ENCODE peak calls at places on chromosomes 3 and 15, in ten cellular contexts. One of them, this sample, is unnamed.

GRCh38 chr15:97783240-97783639 is 177.3 kb upstream of the ARRDC4 start:
- DNase-seq in uterus: no peak
- DNase-seq in lung: no peak
- DNase-seq in GM23338: no peak
- DNase-seq in IMR-90: no peak
- DNase-seq in heart left ventricle: no peak
- DNase-seq in A549: no peak
- DNase-seq in AG04450: no peak
- DNase-seq in colonic mucosa: no peak
- DNase-seq in CD4-positive, alpha-beta T cell: no peak
- DNase-seq in this sample: peak; percentile 13

GRCh38 chr3:155712008-155712407 is 32.9 kb downstream of the PLCH1 start:
- DNase-seq in uterus: no peak
- DNase-seq in lung: no peak
- DNase-seq in GM23338: no peak
- DNase-seq in IMR-90: no peak
- DNase-seq in heart left ventricle: no peak
- DNase-seq in A549: no peak
- DNase-seq in AG04450: no peak
- DNase-seq in colonic mucosa: no peak
- DNase-seq in CD4-positive, alpha-beta T cell: no peak
- DNase-seq in this sample: no peak

GRCh38 chr15:31439328-31439727 is 112.7 kb downstream of the KLF13 start:
- DNase-seq in uterus: no peak
- DNase-seq in lung: no peak
- DNase-seq in GM23338: peak; percentile 66
- DNase-seq in IMR-90: no peak
- DNase-seq in heart left ventricle: no peak
- DNase-seq in A549: peak; percentile 80
- DNase-seq in AG04450: no peak
- DNase-seq in colonic mucosa: peak; percentile 73
- DNase-seq in CD4-positive, alpha-beta T cell: no peak
- DNase-seq in this sample: peak; percentile 30

GRCh38 chr15:94231728-94232086 is 346 bp downstream of the MCTP2 start:
- DNase-seq in uterus: no peak
- DNase-seq in lung: no peak
- DNase-seq in GM23338: peak; percentile 71
- DNase-seq in IMR-90: no peak
- DNase-seq in heart left ventricle: no peak
- DNase-seq in A549: no peak
- DNase-seq in AG04450: no peak
- DNase-seq in colonic mucosa: peak; percentile 55
- DNase-seq in CD4-positive, alpha-beta T cell: no peak
- DNase-seq in this sample: peak; percentile 42

GRCh38 chr15:72998681-72999466 is 53.4 kb upstream of the NEO1 start:
- DNase-seq in uterus: no peak
- DNase-seq in lung: no peak
- DNase-seq in GM23338: no peak
- DNase-seq in IMR-90: no peak
- DNase-seq in heart left ventricle: no peak
- DNase-seq in A549: no peak
- DNase-seq in AG04450: no peak
- DNase-seq in colonic mucosa: peak; percentile 74
- DNase-seq in CD4-positive, alpha-beta T cell: no peak
- DNase-seq in this sample: no peak

GRCh38 chr3:72310028-72310987 is 525.4 kb upstream of the PROK2 start:
- DNase-seq in uterus: no peak
- DNase-seq in lung: no peak
- DNase-seq in GM23338: no peak
- DNase-seq in IMR-90: peak; percentile 85
- DNase-seq in heart left ventricle: peak; percentile 52
- DNase-seq in A549: no peak
- DNase-seq in AG04450: peak; percentile 39
- DNase-seq in colonic mucosa: peak; percentile 60
- DNase-seq in CD4-positive, alpha-beta T cell: no peak
- DNase-seq in this sample: no peak

GRCh38 chr3:28207000-28207733 is 34.3 kb upstream of the CMC1 start:
- DNase-seq in uterus: no peak
- DNase-seq in lung: no peak
- DNase-seq in GM23338: no peak
- DNase-seq in IMR-90: no peak
- DNase-seq in heart left ventricle: no peak
- DNase-seq in A549: no peak
- DNase-seq in AG04450: no peak
- DNase-seq in colonic mucosa: no peak
- DNase-seq in CD4-positive, alpha-beta T cell: no peak
- DNase-seq in this sample: no peak

GRCh38 chr3:27354588-27355203 is 14.5 kb downstream of the NEK10 start:
- DNase-seq in uterus: no peak
- DNase-seq in lung: no peak
- DNase-seq in GM23338: peak; percentile 32
- DNase-seq in IMR-90: no peak
- DNase-seq in heart left ventricle: no peak
- DNase-seq in A549: no peak
- DNase-seq in AG04450: no peak
- DNase-seq in colonic mucosa: no peak
- DNase-seq in CD4-positive, alpha-beta T cell: no peak
- DNase-seq in this sample: no peak

GRCh38 chr3:19543212-19543841 is 390.7 kb downstream of the EFHB start:
- DNase-seq in uterus: no peak
- DNase-seq in lung: no peak
- DNase-seq in GM23338: peak; percentile 76
- DNase-seq in IMR-90: no peak
- DNase-seq in heart left ventricle: no peak
- DNase-seq in A549: no peak
- DNase-seq in AG04450: no peak
- DNase-seq in colonic mucosa: no peak
- DNase-seq in CD4-positive, alpha-beta T cell: no peak
- DNase-seq in this sample: no peak

GRCh38 chr15:74384566-74385441 is 17.4 kb upstream of the CYP11A1 start:
- DNase-seq in uterus: no peak
- DNase-seq in lung: peak; percentile 49
- DNase-seq in GM23338: no peak
- DNase-seq in IMR-90: no peak
- DNase-seq in heart left ventricle: no peak
- DNase-seq in A549: no peak
- DNase-seq in AG04450: no peak
- DNase-seq in colonic mucosa: no peak
- DNase-seq in CD4-positive, alpha-beta T cell: no peak
- DNase-seq in this sample: peak; percentile 84

GRCh38 chr15:43514241-43515057 is 3.0 kb upstream of the MAP1A start:
- DNase-seq in uterus: no peak
- DNase-seq in lung: no peak
- DNase-seq in GM23338: peak; percentile 87
- DNase-seq in IMR-90: peak; percentile 49
- DNase-seq in heart left ventricle: peak; percentile 77
- DNase-seq in A549: no peak
- DNase-seq in AG04450: no peak
- DNase-seq in colonic mucosa: peak; percentile 27
- DNase-seq in CD4-positive, alpha-beta T cell: no peak
- DNase-seq in this sample: no peak

GRCh38 chr3:189771842-189772494 is 140.8 kb downstream of the TP63 start:
- DNase-seq in uterus: no peak
- DNase-seq in lung: no peak
- DNase-seq in GM23338: no peak
- DNase-seq in IMR-90: no peak
- DNase-seq in heart left ventricle: no peak
- DNase-seq in A549: no peak
- DNase-seq in AG04450: no peak
- DNase-seq in colonic mucosa: no peak
- DNase-seq in CD4-positive, alpha-beta T cell: no peak
- DNase-seq in this sample: no peak

GRCh38 chr3:59998040-59998439 is 948.2 kb upstream of the CFAP20DC start:
- DNase-seq in uterus: no peak
- DNase-seq in lung: no peak
- DNase-seq in GM23338: peak; percentile 25
- DNase-seq in IMR-90: no peak
- DNase-seq in heart left ventricle: no peak
- DNase-seq in A549: no peak
- DNase-seq in AG04450: no peak
- DNase-seq in colonic mucosa: no peak
- DNase-seq in CD4-positive, alpha-beta T cell: no peak
- DNase-seq in this sample: no peak

GRCh38 chr3:71069797-71070196 is 513.7 kb downstream of the FOXP1 start:
- DNase-seq in uterus: peak; percentile 53
- DNase-seq in lung: peak; percentile 74
- DNase-seq in GM23338: peak; percentile 72
- DNase-seq in IMR-90: no peak
- DNase-seq in heart left ventricle: peak; percentile 70
- DNase-seq in A549: peak; percentile 57
- DNase-seq in AG04450: no peak
- DNase-seq in colonic mucosa: peak; percentile 85
- DNase-seq in CD4-positive, alpha-beta T cell: peak; percentile 56
- DNase-seq in this sample: peak; percentile 87

GRCh38 chr15:75227663-75228280 is 26.1 kb downstream of the C15orf39 start:
- DNase-seq in uterus: no peak
- DNase-seq in lung: no peak
- DNase-seq in GM23338: no peak
- DNase-seq in IMR-90: no peak
- DNase-seq in heart left ventricle: no peak
- DNase-seq in A549: no peak
- DNase-seq in AG04450: no peak
- DNase-seq in colonic mucosa: no peak
- DNase-seq in CD4-positive, alpha-beta T cell: no peak
- DNase-seq in this sample: no peak

DNA sequence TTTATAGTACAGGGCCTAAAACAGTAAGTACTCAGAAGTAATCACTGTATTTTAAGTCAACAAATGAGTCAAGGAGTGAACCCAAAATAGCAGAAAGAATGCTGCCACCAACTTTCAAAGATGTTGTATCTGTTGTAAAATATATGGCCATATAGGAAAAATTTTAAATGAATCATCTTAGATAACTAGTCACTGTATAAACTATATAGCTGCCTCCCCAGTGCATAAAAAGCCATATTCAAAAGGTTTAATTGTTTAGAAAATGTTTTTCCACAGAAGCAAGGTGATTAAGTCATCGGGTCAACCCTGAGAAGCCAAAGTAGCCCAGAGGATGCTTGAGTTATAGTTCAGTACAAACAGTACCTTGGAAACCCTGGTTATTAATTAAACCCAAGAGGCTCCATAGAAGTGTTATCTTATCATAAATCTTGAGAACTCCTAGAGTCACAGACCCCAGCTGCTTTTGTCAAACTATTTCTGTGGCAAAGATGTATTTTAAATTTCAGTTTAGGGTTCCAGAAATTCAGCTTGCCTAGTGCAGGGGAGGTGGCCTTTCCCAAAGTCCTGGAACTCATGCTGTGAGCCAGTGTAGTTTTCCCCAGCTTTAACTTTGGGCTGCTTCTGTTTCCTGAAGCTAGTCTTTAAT is 39.2 kb downstream of the MBNL1 start:
- DNase-seq in uterus: no peak
- DNase-seq in lung: no peak
- DNase-seq in GM23338: peak; percentile 25
- DNase-seq in IMR-90: peak; percentile 66
- DNase-seq in heart left ventricle: no peak
- DNase-seq in A549: peak; percentile 32
- DNase-seq in AG04450: no peak
- DNase-seq in colonic mucosa: peak; percentile 38
- DNase-seq in CD4-positive, alpha-beta T cell: no peak
- DNase-seq in this sample: no peak
- H3K27ac ChIP-seq in uterus: peak overlapping the region; percentile 92
- H3K27ac ChIP-seq in lung: peak overlapping the region; percentile 85
- H3K27ac ChIP-seq in GM23338: no peak overlapping the region
- H3K27ac ChIP-seq in IMR-90: no peak overlapping the region
- H3K27ac ChIP-seq in heart left ventricle: peak overlapping the region; percentile 30
- H3K27ac ChIP-seq in A549: peak overlapping the region; percentile 84
- H3K27ac ChIP-seq in AG04450: peak overlapping the region; percentile 31
- H3K27ac ChIP-seq in colonic mucosa: peak overlapping the region; percentile 78
- H3K27ac ChIP-seq in CD4-positive, alpha-beta T cell: peak overlapping the region; percentile 34
- H3K27ac ChIP-seq in this sample: no peak overlapping the region

DNA sequence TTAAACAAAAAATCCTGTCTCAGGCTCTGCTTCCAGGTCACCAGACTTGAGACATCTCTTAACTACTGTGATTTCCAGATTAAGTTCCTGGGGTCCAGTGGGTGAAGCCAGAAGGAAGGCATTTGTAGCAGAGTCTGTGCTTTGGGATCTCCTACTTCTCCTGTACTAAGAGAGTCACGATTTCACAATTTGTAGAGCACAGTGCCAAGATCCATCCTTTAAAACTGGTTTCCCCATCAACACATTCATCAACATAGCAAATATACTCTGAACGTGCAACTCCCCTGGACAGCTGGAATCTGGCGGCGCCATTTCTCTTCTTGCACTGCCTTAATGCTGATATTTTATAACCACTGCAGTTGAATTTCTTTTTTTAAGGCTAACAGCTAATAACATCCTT is 33.2 kb downstream of the CDCP1 start:
- DNase-seq in uterus: peak; percentile 47
- DNase-seq in lung: no peak
- DNase-seq in GM23338: no peak
- DNase-seq in IMR-90: peak; percentile 34
- DNase-seq in heart left ventricle: no peak
- DNase-seq in A549: no peak
- DNase-seq in AG04450: no peak
- DNase-seq in colonic mucosa: no peak
- DNase-seq in CD4-positive, alpha-beta T cell: no peak
- DNase-seq in this sample: no peak
- H3K27ac ChIP-seq in uterus: peak overlapping the region; percentile 93
- H3K27ac ChIP-seq in lung: peak overlapping the region; percentile 77
- H3K27ac ChIP-seq in GM23338: no peak overlapping the region
- H3K27ac ChIP-seq in IMR-90: peak overlapping the region; percentile 34
- H3K27ac ChIP-seq in heart left ventricle: peak overlapping the region; percentile 92
- H3K27ac ChIP-seq in A549: no peak overlapping the region
- H3K27ac ChIP-seq in AG04450: peak overlapping the region; percentile 3
- H3K27ac ChIP-seq in colonic mucosa: no peak overlapping the region
- H3K27ac ChIP-seq in CD4-positive, alpha-beta T cell: no peak overlapping the region
- H3K27ac ChIP-seq in this sample: no peak overlapping the region

DNA sequence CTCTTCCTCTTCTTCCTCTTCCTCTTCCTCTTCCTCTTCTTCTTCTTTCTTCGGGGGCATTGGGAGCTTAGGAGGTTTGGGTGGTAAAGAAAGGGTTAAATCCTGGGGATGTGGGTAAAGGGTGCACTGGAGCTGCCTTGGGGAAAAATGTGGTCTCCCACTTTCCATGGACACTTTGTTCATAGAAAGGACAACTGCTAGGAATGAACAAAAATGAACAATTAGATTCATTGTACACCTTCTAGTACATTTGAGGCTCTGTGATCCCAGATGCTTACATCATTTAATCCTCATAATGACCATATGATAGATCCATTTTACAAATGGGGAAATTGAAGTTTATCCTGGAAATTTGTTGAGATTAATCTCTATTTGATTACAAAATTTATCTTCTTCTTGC is 699.7 kb downstream of the TUSC7 start:
- DNase-seq in uterus: no peak
- DNase-seq in lung: no peak
- DNase-seq in GM23338: no peak
- DNase-seq in IMR-90: no peak
- DNase-seq in heart left ventricle: no peak
- DNase-seq in A549: no peak
- DNase-seq in AG04450: no peak
- DNase-seq in colonic mucosa: no peak
- DNase-seq in CD4-positive, alpha-beta T cell: no peak
- DNase-seq in this sample: no peak
- H3K27ac ChIP-seq in uterus: no peak overlapping the region
- H3K27ac ChIP-seq in lung: no peak overlapping the region
- H3K27ac ChIP-seq in GM23338: no peak overlapping the region
- H3K27ac ChIP-seq in IMR-90: no peak overlapping the region
- H3K27ac ChIP-seq in heart left ventricle: no peak overlapping the region
- H3K27ac ChIP-seq in A549: no peak overlapping the region
- H3K27ac ChIP-seq in AG04450: no peak overlapping the region
- H3K27ac ChIP-seq in colonic mucosa: no peak overlapping the region
- H3K27ac ChIP-seq in CD4-positive, alpha-beta T cell: no peak overlapping the region
- H3K27ac ChIP-seq in this sample: no peak overlapping the region

GRCh38 chr3:96958856-96959255 is 144.5 kb downstream of the EPHA6 start:
- DNase-seq in uterus: no peak
- DNase-seq in lung: no peak
- DNase-seq in GM23338: no peak
- DNase-seq in IMR-90: no peak
- DNase-seq in heart left ventricle: no peak
- DNase-seq in A549: no peak
- DNase-seq in AG04450: no peak
- DNase-seq in colonic mucosa: no peak
- DNase-seq in CD4-positive, alpha-beta T cell: no peak
- DNase-seq in this sample: no peak
- H3K27ac ChIP-seq in uterus: no peak overlapping the region
- H3K27ac ChIP-seq in lung: no peak overlapping the region
- H3K27ac ChIP-seq in GM23338: no peak overlapping the region
- H3K27ac ChIP-seq in IMR-90: no peak overlapping the region
- H3K27ac ChIP-seq in heart left ventricle: no peak overlapping the region
- H3K27ac ChIP-seq in A549: no peak overlapping the region
- H3K27ac ChIP-seq in AG04450: no peak overlapping the region
- H3K27ac ChIP-seq in colonic mucosa: no peak overlapping the region
- H3K27ac ChIP-seq in CD4-positive, alpha-beta T cell: no peak overlapping the region
- H3K27ac ChIP-seq in this sample: no peak overlapping the region